ENCODE peak calls at places on chromosome 7, in four cellular contexts. One of them, this sample, is unnamed.

GRCh38 chr7:4715385-4715770 is 33.3 kb downstream of the FOXK1 start:
- DNase-seq in K562: no peak
- DNase-seq in HepG2: peak
- DNase-seq in H1: no peak
- DNase-seq in this sample: no peak

GRCh38 chr7:157470699-157471098 is 133.9 kb downstream of the DNAJB6 start:
- DNase-seq in K562: no peak
- DNase-seq in HepG2: no peak
- DNase-seq in H1: no peak
- DNase-seq in this sample: no peak

GRCh38 chr7:26187380-26188290 is 12.9 kb downstream of the HNRNPA2B1 start:
- DNase-seq in K562: peak
- DNase-seq in HepG2: no peak
- DNase-seq in H1: no peak
- DNase-seq in this sample: no peak

GRCh38 chr7:452230-452751 is 67.4 kb downstream of the PDGFA start:
- DNase-seq in K562: no peak
- DNase-seq in HepG2: no peak
- DNase-seq in H1: peak
- DNase-seq in this sample: no peak

GRCh38 chr7:69245646-69246045 is 352.6 kb upstream of the AUTS2 start:
- DNase-seq in K562: no peak
- DNase-seq in HepG2: no peak
- DNase-seq in H1: no peak
- DNase-seq in this sample: no peak

GRCh38 chr7:157411580-157411979 is 74.8 kb downstream of the DNAJB6 start:
- DNase-seq in K562: peak
- DNase-seq in HepG2: no peak
- DNase-seq in H1: no peak
- DNase-seq in this sample: no peak

GRCh38 chr7:820341-820740 is 11.9 kb upstream of the SUN1 start:
- DNase-seq in K562: no peak
- DNase-seq in HepG2: no peak
- DNase-seq in H1: no peak
- DNase-seq in this sample: no peak

GRCh38 chr7:81159402-81159801 is 240.6 kb upstream of the SEMA3C start:
- DNase-seq in K562: peak
- DNase-seq in HepG2: peak
- DNase-seq in H1: no peak
- DNase-seq in this sample: peak

GRCh38 chr7:45484094-45484493 is 90.1 kb upstream of the ADCY1 start:
- DNase-seq in K562: no peak
- DNase-seq in HepG2: no peak
- DNase-seq in H1: no peak
- DNase-seq in this sample: no peak

GRCh38 chr7:111235709-111236108 is 144.8 kb downstream of the LRRN3 start:
- DNase-seq in K562: no peak
- DNase-seq in HepG2: no peak
- DNase-seq in H1: no peak
- DNase-seq in this sample: no peak

GRCh38 chr7:129482781-129483180 is 19.6 kb upstream of the SMKR1 start:
- DNase-seq in K562: no peak
- DNase-seq in HepG2: no peak
- DNase-seq in H1: no peak
- DNase-seq in this sample: no peak

GRCh38 chr7:5824297-5824610 is 42.8 kb upstream of the RNF216 start:
- DNase-seq in K562: peak
- DNase-seq in HepG2: no peak
- DNase-seq in H1: no peak
- DNase-seq in this sample: no peak

GRCh38 chr7:7681936-7682329 is 36.5 kb downstream of the RPA3 start:
- DNase-seq in K562: no peak
- DNase-seq in HepG2: no peak
- DNase-seq in H1: no peak
- DNase-seq in this sample: no peak

GRCh38 chr7:99139031-99139430 is 4.9 kb downstream of the SMURF1 start:
- DNase-seq in K562: no peak
- DNase-seq in HepG2: no peak
- DNase-seq in H1: no peak
- DNase-seq in this sample: no peak

GRCh38 chr7:131653418-131654248 is 97.2 kb upstream of the PODXL start:
- DNase-seq in K562: no peak
- DNase-seq in HepG2: no peak
- DNase-seq in H1: no peak
- DNase-seq in this sample: no peak

GRCh38 chr7:32346253-32346652 is 143.9 kb downstream of the LSM5 start:
- DNase-seq in K562: no peak
- DNase-seq in HepG2: no peak
- DNase-seq in H1: no peak
- DNase-seq in this sample: no peak

GRCh38 chr7:7795736-7796135 is 77.3 kb upstream of the RPA3 start:
- DNase-seq in K562: no peak
- DNase-seq in HepG2: peak
- DNase-seq in H1: no peak
- DNase-seq in this sample: peak

GRCh38 chr7:133124974-133125373 is 43.1 kb upstream of the CHCHD3 start:
- DNase-seq in K562: no peak
- DNase-seq in HepG2: no peak
- DNase-seq in H1: no peak
- DNase-seq in this sample: no peak

GRCh38 chr7:102120666-102121065 is 166.0 kb upstream of the SH2B2 start:
- DNase-seq in K562: no peak
- DNase-seq in HepG2: no peak
- DNase-seq in H1: no peak
- DNase-seq in this sample: no peak

GRCh38 chr7:105934577-105935185 is 28.4 kb upstream of the CDHR3 start:
- DNase-seq in K562: peak
- DNase-seq in HepG2: peak
- DNase-seq in H1: no peak
- DNase-seq in this sample: peak

GRCh38 chr7:1059200-1060091 is 15.1 kb downstream of the GPR146 start:
- DNase-seq in K562: peak
- DNase-seq in HepG2: no peak
- DNase-seq in H1: peak
- DNase-seq in this sample: peak

GRCh38 chr7:133054167-133054840 is 27.6 kb downstream of the CHCHD3 start:
- DNase-seq in K562: no peak
- DNase-seq in HepG2: no peak
- DNase-seq in H1: no peak
- DNase-seq in this sample: no peak

GRCh38 chr7:64626557-64626956 is 39.4 kb upstream of the ZNF107 start:
- DNase-seq in K562: no peak
- DNase-seq in HepG2: no peak
- DNase-seq in H1: no peak
- DNase-seq in this sample: no peak

GRCh38 chr7:95660023-95660434 is 63.7 kb upstream of the PDK4 start:
- DNase-seq in K562: no peak
- DNase-seq in HepG2: no peak
- DNase-seq in H1: no peak
- DNase-seq in this sample: no peak

GRCh38 chr7:4738711-4739527 is 36.5 kb upstream of the AP5Z1 start:
- DNase-seq in K562: peak
- DNase-seq in HepG2: peak
- DNase-seq in H1: peak
- DNase-seq in this sample: peak

GRCh38 chr7:73703985-73704639 is 15.4 kb downstream of the STX1A start:
- DNase-seq in K562: peak
- DNase-seq in HepG2: no peak
- DNase-seq in H1: peak
- DNase-seq in this sample: no peak

GRCh38 chr7:12402365-12402725 is 1.3 kb downstream of the VWDE start:
- DNase-seq in K562: no peak
- DNase-seq in HepG2: no peak
- DNase-seq in H1: no peak
- DNase-seq in this sample: no peak

GRCh38 chr7:118245267-118246040 is 20.9 kb downstream of the ANKRD7 start:
- DNase-seq in K562: no peak
- DNase-seq in HepG2: no peak
- DNase-seq in H1: no peak
- DNase-seq in this sample: no peak

GRCh38 chr7:134632937-134633540 is 13.6 kb upstream of the BPGM start:
- DNase-seq in K562: peak
- DNase-seq in HepG2: peak
- DNase-seq in H1: no peak
- DNase-seq in this sample: peak
- TF ChIP-seq FOSL1 in K562: no peak
- TF ChIP-seq FOSL1 in HepG2: no peak
- TF ChIP-seq FOSL1 in H1: no peak
- TF ChIP-seq FOSL1 in this sample: no peak

GRCh38 chr7:148804343-148805234 is 79.5 kb downstream of the EZH2 start:
- DNase-seq in K562: peak
- DNase-seq in HepG2: no peak
- DNase-seq in H1: no peak
- DNase-seq in this sample: no peak

GRCh38 chr7:148799893-148800545 is 84.1 kb downstream of the EZH2 start:
- DNase-seq in K562: no peak
- DNase-seq in HepG2: no peak
- DNase-seq in H1: no peak
- DNase-seq in this sample: no peak

GRCh38 chr7:148800677-148801076 is 83.4 kb downstream of the EZH2 start:
- DNase-seq in K562: no peak
- DNase-seq in HepG2: no peak
- DNase-seq in H1: no peak
- DNase-seq in this sample: no peak

GRCh38 chr7:148802101-148802493 is 82.0 kb downstream of the EZH2 start:
- DNase-seq in K562: no peak
- DNase-seq in HepG2: no peak
- DNase-seq in H1: no peak
- DNase-seq in this sample: no peak

DNA sequence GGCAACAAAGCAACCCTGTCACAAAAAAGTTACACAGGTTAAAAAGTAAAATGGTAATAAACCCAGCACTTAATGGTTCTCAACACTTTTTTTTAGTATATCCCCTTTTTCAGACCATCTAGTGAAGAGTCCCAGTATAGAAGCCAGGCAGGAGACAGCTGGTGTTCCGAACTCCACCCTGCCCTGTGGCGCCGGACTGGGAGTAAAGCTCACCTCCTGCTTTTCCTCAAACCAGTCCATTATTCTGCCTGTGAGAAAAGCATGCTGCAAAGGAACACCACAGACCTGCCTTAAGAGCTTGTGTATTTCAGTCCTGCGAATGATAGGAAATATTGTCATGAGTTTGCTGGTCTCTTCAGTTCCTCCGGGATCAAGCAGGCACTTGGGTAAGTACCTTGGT is 81.0 kb downstream of the EZH2 start:
- DNase-seq in K562: no peak
- DNase-seq in HepG2: no peak
- DNase-seq in H1: no peak
- DNase-seq in this sample: no peak
- TF ChIP-seq FOSL1 in K562: no peak
- TF ChIP-seq FOSL1 in HepG2: no peak
- TF ChIP-seq FOSL1 in H1: no peak
- TF ChIP-seq FOSL1 in this sample: no peak

GRCh38 chr7:126079581-126079980 is 1150.0 kb upstream of the POT1 start:
- DNase-seq in K562: no peak
- DNase-seq in HepG2: no peak
- DNase-seq in H1: no peak
- DNase-seq in this sample: no peak
- TF ChIP-seq FOSL1 in K562: no peak
- TF ChIP-seq FOSL1 in HepG2: no peak
- TF ChIP-seq FOSL1 in H1: no peak
- TF ChIP-seq FOSL1 in this sample: no peak

GRCh38 chr7:155361363-155361680 is 63.6 kb downstream of the INSIG1 start:
- DNase-seq in K562: no peak
- DNase-seq in HepG2: no peak
- DNase-seq in H1: no peak
- DNase-seq in this sample: no peak
- TF ChIP-seq FOSL1 in K562: no peak
- TF ChIP-seq FOSL1 in HepG2: no peak
- TF ChIP-seq FOSL1 in H1: no peak
- TF ChIP-seq FOSL1 in this sample: no peak

GRCh38 chr7:114342431-114343181 is 72.0 kb upstream of the FOXP2 start:
- DNase-seq in K562: no peak
- DNase-seq in HepG2: no peak
- DNase-seq in H1: no peak
- DNase-seq in this sample: no peak

GRCh38 chr7:114341648-114342047 is 73.0 kb upstream of the FOXP2 start:
- DNase-seq in K562: no peak
- DNase-seq in HepG2: no peak
- DNase-seq in H1: no peak
- DNase-seq in this sample: no peak

GRCh38 chr7:114343949-114344708 is 70.5 kb upstream of the FOXP2 start:
- DNase-seq in K562: no peak
- DNase-seq in HepG2: no peak
- DNase-seq in H1: no peak
- DNase-seq in this sample: no peak

GRCh38 chr7:114345494-114345893 is 69.1 kb upstream of the FOXP2 start:
- DNase-seq in K562: no peak
- DNase-seq in HepG2: no peak
- DNase-seq in H1: no peak
- DNase-seq in this sample: no peak
- TF ChIP-seq FOSL1 in K562: no peak
- TF ChIP-seq FOSL1 in HepG2: no peak
- TF ChIP-seq FOSL1 in H1: no peak
- TF ChIP-seq FOSL1 in this sample: no peak

GRCh38 chr7:159091480-159092475 is 52.9 kb downstream of the VIPR2 start:
- DNase-seq in K562: no peak
- DNase-seq in HepG2: no peak
- DNase-seq in H1: peak
- DNase-seq in this sample: no peak
- TF ChIP-seq FOSL1 in K562: no peak
- TF ChIP-seq FOSL1 in HepG2: no peak
- TF ChIP-seq FOSL1 in H1: no peak
- TF ChIP-seq FOSL1 in this sample: no peak

This sample was measured in HCT116.